ENCODE peak calls at places on chromosomes 2 and 18, in nine cellular contexts. One of them, this sample, is unnamed. For H3K9me3, the result is how much of the 10 kb centered on the place peaks cover.

GRCh38 chr18:9130806-9131205 is 5.8 kb upstream of the ANKRD12 start:
- DNase-seq in fibroblast of lung: no peak
- DNase-seq in K562: no peak
- DNase-seq in psoas muscle: no peak
- DNase-seq in adrenal gland: no peak
- DNase-seq in lung: no peak
- DNase-seq in IMR-90: peak
- DNase-seq in sigmoid colon: no peak
- DNase-seq in hepatocyte: no peak
- DNase-seq in this sample: no peak

GRCh38 chr2:69017080-69017479 is 4.1 kb downstream of the ANTXR1 start:
- DNase-seq in sigmoid colon: peak
- DNase-seq in fibroblast of lung: peak
- DNase-seq in IMR-90: peak
- DNase-seq in hepatocyte: peak
- DNase-seq in lung: no peak
- DNase-seq in adrenal gland: peak
- DNase-seq in psoas muscle: no peak
- DNase-seq in K562: no peak
- DNase-seq in this sample: no peak

GRCh38 chr2:112168422-112169124 is 30.4 kb downstream of the FBLN7 start:
- DNase-seq in psoas muscle: no peak
- DNase-seq in fibroblast of lung: peak
- DNase-seq in adrenal gland: no peak
- DNase-seq in IMR-90: no peak
- DNase-seq in K562: no peak
- DNase-seq in lung: no peak
- DNase-seq in hepatocyte: no peak
- DNase-seq in sigmoid colon: no peak
- DNase-seq in this sample: no peak

GRCh38 chr2:47038656-47039501 is 116.2 kb downstream of the STPG4 start:
- DNase-seq in IMR-90: no peak
- DNase-seq in sigmoid colon: no peak
- DNase-seq in adrenal gland: no peak
- DNase-seq in hepatocyte: no peak
- DNase-seq in fibroblast of lung: peak
- DNase-seq in lung: no peak
- DNase-seq in psoas muscle: no peak
- DNase-seq in K562: no peak
- DNase-seq in this sample: no peak

GRCh38 chr2:16784652-16785051 is 119.0 kb upstream of the CYRIA start:
- DNase-seq in psoas muscle: no peak
- DNase-seq in sigmoid colon: no peak
- DNase-seq in IMR-90: no peak
- DNase-seq in fibroblast of lung: no peak
- DNase-seq in hepatocyte: no peak
- DNase-seq in lung: no peak
- DNase-seq in K562: no peak
- DNase-seq in adrenal gland: no peak
- DNase-seq in this sample: no peak

GRCh38 chr2:82215212-82215611 is 1910.7 kb upstream of the LRRTM1 start:
- DNase-seq in psoas muscle: no peak
- DNase-seq in lung: no peak
- DNase-seq in fibroblast of lung: no peak
- DNase-seq in sigmoid colon: no peak
- DNase-seq in hepatocyte: no peak
- DNase-seq in K562: no peak
- DNase-seq in adrenal gland: no peak
- DNase-seq in IMR-90: no peak
- DNase-seq in this sample: no peak

GRCh38 chr2:240892925-240893324 is 3.0 kb downstream of the MAB21L4 start:
- DNase-seq in psoas muscle: peak
- DNase-seq in fibroblast of lung: no peak
- DNase-seq in sigmoid colon: no peak
- DNase-seq in lung: no peak
- DNase-seq in adrenal gland: no peak
- DNase-seq in K562: no peak
- DNase-seq in hepatocyte: no peak
- DNase-seq in IMR-90: no peak
- DNase-seq in this sample: no peak

GRCh38 chr2:157087373-157088005 is 170.0 kb upstream of the GALNT5 start:
- DNase-seq in sigmoid colon: no peak
- DNase-seq in adrenal gland: no peak
- DNase-seq in hepatocyte: no peak
- DNase-seq in lung: no peak
- DNase-seq in K562: no peak
- DNase-seq in psoas muscle: peak
- DNase-seq in IMR-90: peak
- DNase-seq in fibroblast of lung: peak
- DNase-seq in this sample: no peak

GRCh38 chr2:121699421-121700328 is 37.0 kb downstream of the NIFK start:
- DNase-seq in lung: peak
- DNase-seq in psoas muscle: peak
- DNase-seq in sigmoid colon: peak
- DNase-seq in adrenal gland: peak
- DNase-seq in K562: peak
- DNase-seq in fibroblast of lung: peak
- DNase-seq in IMR-90: peak
- DNase-seq in hepatocyte: peak
- DNase-seq in this sample: peak

DNA sequence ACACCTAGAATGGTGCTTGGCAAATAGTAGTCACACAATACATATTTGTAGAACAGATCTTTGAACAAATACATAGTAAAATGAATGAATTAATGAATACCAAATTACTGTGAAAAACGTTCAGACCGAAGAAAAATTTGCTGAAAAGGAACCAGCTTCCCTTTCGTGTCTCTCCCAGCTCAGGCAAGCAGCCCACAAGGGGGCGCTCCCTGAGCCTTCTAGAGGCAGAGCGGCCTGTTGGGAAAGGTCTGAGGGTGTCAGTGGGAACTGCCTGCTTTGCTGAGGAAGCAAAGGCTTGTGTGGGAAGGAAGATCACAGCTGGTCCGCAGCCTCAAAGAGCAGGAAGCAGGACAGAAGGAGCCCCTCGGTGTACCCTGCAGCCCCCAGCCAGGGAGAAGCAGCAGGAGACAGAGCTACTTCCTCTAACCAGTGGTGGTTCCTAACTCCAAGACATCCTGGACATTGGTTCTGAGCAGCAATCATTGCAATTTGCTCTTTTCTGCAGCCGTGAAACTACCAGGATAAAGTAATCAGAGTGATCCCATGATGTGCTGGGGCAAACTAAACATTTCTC is 231.1 kb downstream of the ANKRD30B start:
- DNase-seq in adrenal gland: no peak
- DNase-seq in lung: peak
- DNase-seq in fibroblast of lung: no peak
- DNase-seq in sigmoid colon: no peak
- DNase-seq in IMR-90: no peak
- DNase-seq in psoas muscle: no peak
- DNase-seq in K562: peak
- DNase-seq in hepatocyte: no peak
- DNase-seq in this sample: peak
- H3K9me3 ChIP-seq in adrenal gland: under half
- H3K9me3 ChIP-seq in lung: under half
- H3K9me3 ChIP-seq in fibroblast of lung: under half
- H3K9me3 ChIP-seq in sigmoid colon: under half
- H3K9me3 ChIP-seq in IMR-90: under half
- H3K9me3 ChIP-seq in psoas muscle: under half
- H3K9me3 ChIP-seq in K562: under half
- H3K9me3 ChIP-seq in hepatocyte: under half
- H3K9me3 ChIP-seq in this sample: under half

DNA sequence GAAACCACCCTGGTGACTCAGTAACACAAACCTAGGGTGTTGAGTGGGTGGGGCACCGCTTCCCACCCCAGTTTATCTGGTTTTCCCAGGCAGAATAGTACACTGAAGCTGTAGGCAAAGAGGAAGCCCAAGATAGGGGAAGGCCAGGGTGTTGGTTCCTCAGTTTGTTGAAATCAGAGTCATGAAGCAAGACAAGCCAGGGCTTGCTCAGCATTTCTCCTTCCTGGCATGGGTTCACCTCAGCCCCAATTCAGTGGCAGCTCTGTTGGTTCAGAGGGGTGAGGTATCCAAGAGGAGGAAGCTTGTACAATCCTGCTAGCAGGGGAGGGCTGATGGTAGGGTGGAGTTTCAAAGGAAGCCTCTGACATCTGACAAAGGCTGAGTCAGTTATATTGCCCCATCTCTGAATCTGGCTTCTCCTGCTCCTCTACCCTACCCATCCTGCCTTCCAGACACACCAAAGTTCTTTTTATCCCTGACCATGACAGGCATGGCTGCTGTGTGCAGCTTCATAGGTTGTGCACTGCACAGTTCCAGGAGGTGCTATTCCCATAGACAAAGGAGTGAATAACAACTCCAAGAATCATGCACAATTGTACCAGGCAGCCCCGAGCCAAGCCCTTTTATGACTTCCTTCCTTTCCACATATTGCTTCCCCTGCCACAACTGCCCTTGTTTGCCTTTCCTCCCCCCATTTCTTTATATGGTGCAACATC is 24.9 kb upstream of the RAB10 start:
- DNase-seq in fibroblast of lung: peak
- DNase-seq in hepatocyte: peak
- DNase-seq in psoas muscle: peak
- DNase-seq in adrenal gland: peak
- DNase-seq in K562: no peak
- DNase-seq in sigmoid colon: peak
- DNase-seq in lung: peak
- DNase-seq in IMR-90: peak
- DNase-seq in this sample: peak
- TF ChIP-seq CTCF in fibroblast of lung: no peak
- TF ChIP-seq CTCF in hepatocyte: no peak
- TF ChIP-seq CTCF in psoas muscle: no peak
- TF ChIP-seq CTCF in adrenal gland: no peak
- TF ChIP-seq CTCF in K562: no peak
- TF ChIP-seq CTCF in sigmoid colon: no peak
- TF ChIP-seq CTCF in lung: no peak
- TF ChIP-seq CTCF in IMR-90: no peak
- TF ChIP-seq CTCF in this sample: no peak

GRCh38 chr2:120651818-120652217 is 83.8 kb upstream of the GLI2 start:
- DNase-seq in psoas muscle: no peak
- DNase-seq in lung: no peak
- DNase-seq in sigmoid colon: no peak
- DNase-seq in K562: no peak
- DNase-seq in hepatocyte: no peak
- DNase-seq in fibroblast of lung: no peak
- DNase-seq in adrenal gland: no peak
- DNase-seq in IMR-90: no peak
- DNase-seq in this sample: no peak

GRCh38 chr2:120653026-120653425 is 82.6 kb upstream of the GLI2 start:
- DNase-seq in fibroblast of lung: peak
- DNase-seq in sigmoid colon: no peak
- DNase-seq in hepatocyte: no peak
- DNase-seq in lung: no peak
- DNase-seq in K562: no peak
- DNase-seq in IMR-90: peak
- DNase-seq in adrenal gland: no peak
- DNase-seq in psoas muscle: no peak
- DNase-seq in this sample: no peak

GRCh38 chr2:120653871-120654270 is 81.8 kb upstream of the GLI2 start:
- DNase-seq in fibroblast of lung: no peak
- DNase-seq in lung: no peak
- DNase-seq in hepatocyte: no peak
- DNase-seq in K562: no peak
- DNase-seq in IMR-90: no peak
- DNase-seq in psoas muscle: no peak
- DNase-seq in sigmoid colon: no peak
- DNase-seq in adrenal gland: no peak
- DNase-seq in this sample: no peak

GRCh38 chr2:120656273-120656960 is 79.3 kb upstream of the GLI2 start:
- DNase-seq in fibroblast of lung: peak
- DNase-seq in sigmoid colon: no peak
- DNase-seq in IMR-90: no peak
- DNase-seq in hepatocyte: no peak
- DNase-seq in lung: no peak
- DNase-seq in adrenal gland: no peak
- DNase-seq in psoas muscle: no peak
- DNase-seq in K562: no peak
- DNase-seq in this sample: no peak

DNA sequence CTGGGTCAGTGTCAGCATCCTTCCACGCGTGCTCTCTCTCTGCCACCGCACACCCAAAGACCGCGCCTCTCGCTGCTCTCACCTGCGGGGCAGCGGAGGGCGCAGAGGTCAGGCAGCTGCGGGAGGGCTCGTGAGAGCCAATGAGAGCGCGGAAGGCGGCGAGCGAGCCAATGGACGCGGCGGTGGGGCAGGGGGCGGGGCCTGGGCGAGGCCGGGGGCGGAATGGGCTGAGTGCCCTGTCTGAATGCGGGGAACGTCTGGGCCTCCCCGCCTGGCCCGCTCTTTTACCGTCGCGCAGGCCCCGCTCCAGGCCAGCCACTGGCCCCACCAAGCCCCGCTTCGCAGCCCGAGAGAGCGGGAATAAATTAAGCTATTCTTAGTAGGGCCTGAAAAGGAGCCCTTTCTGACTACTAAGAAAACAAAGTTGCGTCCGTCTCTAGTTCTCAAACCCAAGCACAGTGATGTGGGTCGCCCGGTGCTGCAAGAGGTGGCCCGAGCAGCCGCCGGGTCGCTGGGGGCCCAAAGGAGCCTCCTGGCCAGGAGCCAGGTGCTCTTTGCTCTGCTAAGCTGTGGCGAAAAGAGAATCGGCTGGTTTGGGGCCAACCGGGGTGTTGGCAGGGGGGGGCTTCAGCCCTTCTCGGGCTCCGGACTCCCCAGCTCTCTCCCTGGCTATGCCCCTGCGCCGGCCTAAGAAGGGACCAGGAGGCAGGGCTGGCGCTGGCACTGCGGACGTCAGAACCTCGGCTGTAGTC is 81.1 kb upstream of the GLI2 start:
- DNase-seq in adrenal gland: no peak
- DNase-seq in K562: no peak
- DNase-seq in sigmoid colon: no peak
- DNase-seq in IMR-90: no peak
- DNase-seq in fibroblast of lung: no peak
- DNase-seq in psoas muscle: peak
- DNase-seq in hepatocyte: no peak
- DNase-seq in lung: no peak
- DNase-seq in this sample: no peak
- H3K9me3 ChIP-seq in adrenal gland: under half
- H3K9me3 ChIP-seq in K562: under half
- H3K9me3 ChIP-seq in sigmoid colon: under half
- H3K9me3 ChIP-seq in IMR-90: under half
- H3K9me3 ChIP-seq in fibroblast of lung: under half
- H3K9me3 ChIP-seq in psoas muscle: under half
- H3K9me3 ChIP-seq in hepatocyte: under half
- H3K9me3 ChIP-seq in lung: under half
- H3K9me3 ChIP-seq in this sample: under half

DNA sequence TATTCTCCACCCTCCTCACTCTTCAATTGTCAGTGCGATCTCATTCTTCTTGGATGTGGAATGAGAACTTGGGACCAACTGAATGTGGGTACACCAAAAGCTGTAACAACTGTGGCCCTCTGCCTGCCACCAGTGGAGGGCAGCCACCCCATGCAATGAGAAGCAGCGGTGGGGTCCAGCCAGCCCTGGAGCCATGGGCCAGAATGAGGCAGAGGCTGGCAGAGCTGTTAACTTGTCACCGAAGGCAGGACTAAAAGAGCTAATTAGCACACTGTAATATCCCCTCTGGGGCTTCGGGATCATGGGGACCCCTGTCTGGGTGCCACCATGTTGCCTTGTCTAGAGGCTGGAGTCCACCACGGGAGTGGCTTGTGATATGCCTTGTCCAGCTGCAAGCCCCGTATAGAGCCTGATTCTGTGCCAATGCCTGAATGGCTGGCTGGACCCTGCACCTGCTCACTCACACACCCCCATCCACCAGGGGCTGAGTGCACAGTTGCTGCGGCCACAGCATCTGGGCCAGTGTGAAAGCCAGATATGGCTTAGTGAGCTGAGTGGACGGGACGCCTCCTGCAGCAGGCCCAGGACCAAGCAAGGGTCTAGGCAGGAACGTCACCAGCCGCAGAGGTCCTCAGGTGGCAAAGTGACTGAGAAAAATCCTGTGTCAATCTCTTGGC is 680.5 kb downstream of the DSC3 start:
- DNase-seq in psoas muscle: no peak
- DNase-seq in IMR-90: no peak
- DNase-seq in adrenal gland: no peak
- DNase-seq in lung: no peak
- DNase-seq in sigmoid colon: no peak
- DNase-seq in hepatocyte: no peak
- DNase-seq in K562: no peak
- DNase-seq in fibroblast of lung: no peak
- DNase-seq in this sample: no peak
- TF ChIP-seq CTCF in psoas muscle: no peak
- TF ChIP-seq CTCF in IMR-90: no peak
- TF ChIP-seq CTCF in adrenal gland: no peak
- TF ChIP-seq CTCF in lung: no peak
- TF ChIP-seq CTCF in sigmoid colon: no peak
- TF ChIP-seq CTCF in hepatocyte: no peak
- TF ChIP-seq CTCF in K562: peak
- TF ChIP-seq CTCF in fibroblast of lung: no peak
- TF ChIP-seq CTCF in this sample: no peak